ENCODE peak calls at places on chromosomes 13 and 19, in eight cellular contexts. T is kidney; F is effector memory CD4-positive, alpha-beta T cell; D is aorta; J is heart right ventricle; R is CD8-positive, alpha-beta T cell; E is upper lobe of right lung; N is A549. Y is an unnamed sample.
A peak's percentile ranks its signal among the peaks of the same experiment; 100 is the strongest.

GRCh38 chr13:109389892-109390345 is 396.5 kb downstream of the IRS2 start:
- DNase-seq in J (no peak), E (no peak), F (no peak), N (no peak), T (no peak), R (no peak), D (no peak), Y (no peak)

GRCh38 chr19:6532244-6532999 is 1.6 kb downstream of the TNFSF9 start:
- DNase-seq in R (no peak), E (no peak), N (no peak), J (no peak), F (no peak), D (peak; percentile 56), T (no peak), Y (peak; percentile 84)

GRCh38 chr13:105984236-105984635 is 551.2 kb downstream of the EFNB2 start:
- DNase-seq in R (no peak), T (no peak), N (no peak), J (no peak), F (no peak), E (no peak), D (no peak), Y (no peak)

GRCh38 chr19:3080281-3080680 is 13.9 kb upstream of the GNA11 start:
- DNase-seq in N (no peak), J (no peak), R (no peak), F (no peak), D (peak; percentile 76), T (peak; percentile 84), E (no peak), Y (no peak)

GRCh38 chr13:27171244-27171829 is at the start of gene USP12:
- DNase-seq in J (peak; percentile 43), N (no peak), F (no peak), E (peak; percentile 77), R (peak; percentile 58), T (peak; percentile 82), D (peak; percentile 51), Y (no peak)

GRCh38 chr19:30649934-30650614 is 277.9 kb downstream of the ZNF536 start:
- DNase-seq in N (peak; percentile 87), T (no peak), E (no peak), F (no peak), J (no peak), D (no peak), R (peak; percentile 39), Y (no peak)

GRCh38 chr19:6109947-6110346 is 353 bp downstream of the RFX2 start:
- DNase-seq in J (no peak), T (no peak), D (no peak), R (no peak), F (no peak), N (no peak), E (no peak), Y (no peak)

GRCh38 chr19:5623397-5624153 is 692 bp downstream of the SAFB start:
- DNase-seq in E (no peak), R (peak; percentile 51), T (no peak), F (no peak), D (peak; percentile 53), J (peak; percentile 25), N (no peak), Y (no peak)

GRCh38 chr19:37519890-37520289 is 13.2 kb downstream of the ZNF793 start:
- DNase-seq in R (no peak), E (no peak), F (no peak), N (no peak), D (no peak), J (no peak), T (no peak), Y (no peak)

GRCh38 chr13:34357435-34358232 is 539.7 kb downstream of the RFC3 start:
- DNase-seq in E (no peak), T (no peak), N (no peak), J (no peak), D (peak; percentile 47), F (no peak), R (no peak), Y (no peak)

GRCh38 chr13:46181799-46182490 is at the start of gene LCP1:
- DNase-seq in R (peak; percentile 79), T (no peak), F (peak; percentile 74), E (no peak), N (no peak), D (no peak), J (no peak), Y (peak; percentile 87)

GRCh38 chr19:36418287-36419001 is at the start of gene ZFP82:
- DNase-seq in E (peak; percentile 91), D (peak; percentile 89), R (peak; percentile 87), J (peak; percentile 90), T (peak; percentile 93), F (peak; percentile 21), N (peak; percentile 63), Y (peak; percentile 94)

GRCh38 chr19:13036366-13036976 is 41.2 kb downstream of the NFIX start:
- DNase-seq in D (peak; percentile 76), R (no peak), E (peak; percentile 79), N (no peak), T (no peak), J (no peak), F (no peak), Y (no peak)

GRCh38 chr13:88800505-88800904 is 1129.3 kb downstream of the SLITRK5 start:
- DNase-seq in E (no peak), N (no peak), T (no peak), J (no peak), F (no peak), R (no peak), D (no peak), Y (no peak)

GRCh38 chr13:25446261-25446660 is 74.5 kb downstream of the ATP8A2 start:
- DNase-seq in T (no peak), J (no peak), E (no peak), N (no peak), D (no peak), R (no peak), F (no peak), Y (no peak)

GRCh38 chr19:9799162-9799561 is 19.7 kb downstream of the FBXL12 start:
- DNase-seq in R (no peak), F (no peak), D (no peak), N (no peak), E (no peak), J (no peak), T (no peak), Y (peak; percentile 11)

GRCh38 chr13:49635599-49636433 is 7.5 kb downstream of the ARL11 start:
- DNase-seq in J (no peak), E (no peak), N (no peak), F (peak; percentile 3), R (peak; percentile 55), D (no peak), T (no peak), Y (no peak)

GRCh38 chr19:50486823-50487515 is 10.3 kb upstream of the GARIN5A start:
- DNase-seq in N (no peak), T (peak; percentile 35), R (no peak), F (no peak), E (peak; percentile 72), D (no peak), J (no peak), Y (peak; percentile 70)

GRCh38 chr13:42615691-42616090 is 41.7 kb downstream of the TNFSF11 start:
- DNase-seq in J (no peak), R (no peak), E (no peak), N (no peak), D (no peak), T (no peak), F (no peak), Y (no peak)

GRCh38 chr13:75372517-75372916 is 109.5 kb downstream of the TBC1D4 start:
- DNase-seq in T (no peak), E (no peak), F (no peak), N (peak; percentile 13), R (no peak), J (no peak), D (no peak), Y (no peak)

GRCh38 chr13:97360610-97361009 is 73.4 kb upstream of the RAP2A start:
- DNase-seq in N (no peak), F (no peak), J (no peak), R (no peak), E (no peak), D (no peak), T (no peak), Y (no peak)

GRCh38 chr13:91904597-91904996 is 506.2 kb downstream of the GPC5 start:
- DNase-seq in E (no peak), D (no peak), N (no peak), J (no peak), F (no peak), T (no peak), R (no peak), Y (no peak)

GRCh38 chr19:1933942-1934341 is 7.0 kb upstream of the CSNK1G2 start:
- DNase-seq in J (no peak), T (no peak), E (no peak), N (no peak), R (no peak), F (no peak), D (no peak), Y (no peak)

GRCh38 chr13:44757671-44758070 is 181.5 kb upstream of the TSC22D1 start:
- DNase-seq in E (no peak), J (no peak), F (no peak), R (no peak), N (no peak), D (no peak), T (no peak), Y (no peak)

GRCh38 chr13:40026174-40026585 is 370.7 kb downstream of the COG6 start:
- DNase-seq in D (no peak), R (no peak), N (no peak), T (no peak), J (no peak), F (no peak), E (no peak), Y (no peak)
- H3K27ac ChIP-seq in D (no peak overlapping the region), R (no peak overlapping the region), N (no peak overlapping the region), T (no peak overlapping the region), J (no peak overlapping the region), F (no peak overlapping the region), E (no peak overlapping the region), Y (no peak overlapping the region)

GRCh38 chr13:51225034-51225433 is 2.8 kb downstream of the FAM124A start:
- DNase-seq in J (no peak), F (no peak), T (no peak), E (no peak), D (no peak), N (no peak), R (no peak), Y (no peak)
- H3K27ac ChIP-seq in J (no peak overlapping the region), F (no peak overlapping the region), T (no peak overlapping the region), E (no peak overlapping the region), D (no peak overlapping the region), N (no peak overlapping the region), R (no peak overlapping the region), Y (no peak overlapping the region)

GRCh38 chr13:107842562-107843180 is 372.7 kb downstream of the LIG4 start:
- DNase-seq in E (no peak), T (no peak), F (no peak), R (no peak), N (no peak), J (no peak), D (no peak), Y (no peak)
- H3K27ac ChIP-seq in E (no peak overlapping the region), T (no peak overlapping the region), F (no peak overlapping the region), R (no peak overlapping the region), N (no peak overlapping the region), J (no peak overlapping the region), D (no peak overlapping the region), Y (no peak overlapping the region)

DNA sequence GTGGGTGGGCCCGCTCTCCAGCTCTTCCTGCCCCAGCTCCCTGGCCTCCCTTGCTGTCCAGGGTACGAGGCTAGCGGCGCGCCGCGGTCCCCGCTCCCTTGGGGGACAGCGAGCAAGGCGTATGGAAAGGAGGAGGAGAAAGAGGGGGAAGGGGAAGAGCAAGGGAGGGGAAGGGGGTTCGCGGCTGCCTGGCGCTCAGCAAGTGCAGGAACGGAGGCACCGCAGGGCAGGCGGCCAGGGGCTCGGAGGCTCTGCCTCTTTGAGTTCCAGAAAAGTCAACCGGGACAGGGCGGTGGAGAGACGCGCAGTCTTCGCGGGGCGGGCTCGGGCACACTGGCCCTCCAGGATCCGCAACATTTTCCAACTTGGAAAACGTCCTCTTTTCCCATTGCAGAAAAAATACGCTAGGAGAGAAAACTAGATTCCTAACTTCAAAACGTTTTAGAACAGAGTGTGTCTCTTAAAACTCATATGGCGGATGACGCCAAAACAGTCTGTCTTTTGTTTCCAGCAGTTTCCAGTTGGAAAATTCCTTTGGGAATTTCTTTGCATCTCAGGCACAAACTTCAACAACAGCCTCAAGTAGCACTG is 23.1 kb upstream of the TNFRSF19 start:
- DNase-seq in D (peak; percentile 50), R (no peak), J (peak; percentile 80), T (peak; percentile 71), E (no peak), N (no peak), F (no peak), Y (no peak)
- H3K27ac ChIP-seq in D (no peak overlapping the region), R (no peak overlapping the region), J (peak overlapping the region; percentile 68), T (no peak overlapping the region), E (no peak overlapping the region), N (peak overlapping the region; percentile 65), F (no peak overlapping the region), Y (no peak overlapping the region)